ENCODE peak calls at places on chromosomes 16 and 17, in ten cellular contexts. J is AG08395; O is upper lobe of right lung; W is CD14-positive monocyte; S is head of caudate nucleus; Y is stimulated activated CD4-positive, alpha-beta T cell treated with anti-CD3 and anti-CD28 coated beads, Interleukin-4, amount 100 ng/mL, for 24 hours; D is activated T-cell treated with anti-CD3 and anti-CD28 coated beads, Interleukin-2, amount 50 U/mL, for 72 hours; I is naive thymus-derived CD4-positive, alpha-beta T cell; R is right atrium auricular region; X is B cell. C is an unnamed sample.

GRCh38 chr16:50821586-50821985 is 79.7 kb downstream of the CYLD start:
- DNase-seq in R (no peak), I (no peak), O (no peak), Y (no peak), D (no peak), W (no peak), J (no peak), X (no peak), S (no peak), C (no peak)

GRCh38 chr17:20781260-20781659 is 201.7 kb downstream of the CDRT15L2 start:
- DNase-seq in O (no peak), I (no peak), Y (no peak), J (no peak), X (no peak), D (no peak), W (no peak), R (no peak), S (no peak), C (no peak)

GRCh38 chr17:42240201-42240600 is 36.0 kb downstream of the STAT5B start:
- DNase-seq in Y (no peak), D (no peak), I (no peak), J (no peak), O (no peak), X (no peak), S (no peak), W (no peak), R (no peak), C (no peak)

GRCh38 chr17:45914036-45914717 is 19.8 kb downstream of the MAPT start:
- DNase-seq in Y (no peak), O (no peak), X (no peak), J (peak; percentile 28), I (no peak), D (no peak), S (peak; percentile 24), W (no peak), R (no peak), C (no peak)

GRCh38 chr17:17738901-17739300 is 57.6 kb downstream of the RAI1 start:
- DNase-seq in W (no peak), J (no peak), D (no peak), X (no peak), O (no peak), I (no peak), Y (no peak), R (no peak), S (peak; percentile 76), C (no peak)

GRCh38 chr17:19017804-19018599 is 13.4 kb upstream of the FAM83G start:
- DNase-seq in X (no peak), D (no peak), S (no peak), J (no peak), I (no peak), W (no peak), O (peak; percentile 57), R (no peak), Y (no peak), C (no peak)

GRCh38 chr16:73735018-73735417 is 561.6 kb upstream of the PSMD7 start:
- DNase-seq in S (no peak), I (no peak), X (no peak), Y (no peak), D (peak; percentile 11), R (no peak), O (no peak), J (no peak), W (no peak), C (no peak)

GRCh38 chr17:20127660-20128413 is 118.7 kb downstream of the SPECC1 start:
- DNase-seq in D (no peak), R (no peak), S (no peak), O (no peak), Y (no peak), J (peak; percentile 34), I (no peak), W (no peak), X (no peak), C (no peak)

GRCh38 chr16:85104821-85105391 is 7.4 kb downstream of the CIBAR2 start:
- DNase-seq in J (no peak), O (no peak), Y (no peak), I (no peak), R (no peak), D (peak; percentile 5), S (peak; percentile 55), W (peak; percentile 70), X (no peak), C (no peak)

GRCh38 chr17:82737981-82738877 is 2.8 kb downstream of the FN3K start:
- DNase-seq in J (no peak), S (peak; percentile 98), R (peak; percentile 82), I (no peak), X (no peak), W (no peak), D (no peak), O (peak; percentile 81), Y (no peak), C (no peak)

GRCh38 chr16:1567988-1568387 is 34.5 kb downstream of the TMEM204 start:
- DNase-seq in R (no peak), Y (no peak), W (no peak), X (no peak), D (no peak), I (no peak), S (no peak), O (no peak), J (no peak), C (no peak)

GRCh38 chr16:8751481-8752311 is 45.7 kb downstream of the TMEM186 start:
- DNase-seq in W (no peak), O (no peak), Y (no peak), X (no peak), D (no peak), R (no peak), I (no peak), S (no peak), J (peak; percentile 82), C (no peak)

GRCh38 chr17:67021196-67021595 is 23.2 kb upstream of the CACNG1 start:
- DNase-seq in Y (no peak), O (no peak), X (no peak), I (no peak), D (no peak), J (no peak), R (no peak), S (peak; percentile 85), W (no peak), C (no peak)